ENCODE peak calls at places on chromosome 1, in eight cellular contexts. One of them, this sample, is unnamed.

GRCh38 chr1:169816617-169817016 is 21.9 kb upstream of the METTL18 start:
- DNase-seq in kidney glomerular epithelial cell: no peak
- DNase-seq in fibroblast of villous mesenchyme: no peak
- DNase-seq in activated T-cell treated with anti-CD3 and anti-CD28 coated beads, Interleukin-2, amount 50 U/mL, for 1 hour: no peak
- DNase-seq in left colon: no peak
- DNase-seq in mesothelial cell of epicardium: no peak
- DNase-seq in SW480: no peak
- DNase-seq in hepatic stellate cell: no peak
- DNase-seq in this sample: no peak

GRCh38 chr1:228150021-228150457 is 309 bp downstream of the GJC2 start:
- DNase-seq in hepatic stellate cell: no peak
- DNase-seq in fibroblast of villous mesenchyme: no peak
- DNase-seq in mesothelial cell of epicardium: no peak
- DNase-seq in activated T-cell treated with anti-CD3 and anti-CD28 coated beads, Interleukin-2, amount 50 U/mL, for 1 hour: peak; percentile 21
- DNase-seq in kidney glomerular epithelial cell: no peak
- DNase-seq in SW480: no peak
- DNase-seq in left colon: peak; percentile 11
- DNase-seq in this sample: no peak

GRCh38 chr1:212179394-212180076 is 105.7 kb upstream of the PPP2R5A start:
- DNase-seq in activated T-cell treated with anti-CD3 and anti-CD28 coated beads, Interleukin-2, amount 50 U/mL, for 1 hour: no peak
- DNase-seq in kidney glomerular epithelial cell: peak; percentile 22
- DNase-seq in fibroblast of villous mesenchyme: peak; percentile 73
- DNase-seq in hepatic stellate cell: peak; percentile 87
- DNase-seq in mesothelial cell of epicardium: no peak
- DNase-seq in left colon: no peak
- DNase-seq in SW480: peak; percentile 50
- DNase-seq in this sample: no peak

GRCh38 chr1:54926955-54927354 is 40.0 kb upstream of the DHCR24 start:
- DNase-seq in kidney glomerular epithelial cell: no peak
- DNase-seq in hepatic stellate cell: no peak
- DNase-seq in left colon: no peak
- DNase-seq in fibroblast of villous mesenchyme: no peak
- DNase-seq in SW480: no peak
- DNase-seq in mesothelial cell of epicardium: no peak
- DNase-seq in activated T-cell treated with anti-CD3 and anti-CD28 coated beads, Interleukin-2, amount 50 U/mL, for 1 hour: no peak
- DNase-seq in this sample: no peak

GRCh38 chr1:34640654-34641401 is 114.0 kb upstream of the GJB5 start:
- DNase-seq in SW480: no peak
- DNase-seq in fibroblast of villous mesenchyme: no peak
- DNase-seq in mesothelial cell of epicardium: no peak
- DNase-seq in hepatic stellate cell: no peak
- DNase-seq in kidney glomerular epithelial cell: no peak
- DNase-seq in activated T-cell treated with anti-CD3 and anti-CD28 coated beads, Interleukin-2, amount 50 U/mL, for 1 hour: no peak
- DNase-seq in left colon: no peak
- DNase-seq in this sample: no peak

GRCh38 chr1:100038401-100039306 is 68.9 kb downstream of the SLC35A3 start:
- DNase-seq in mesothelial cell of epicardium: peak; percentile 36
- DNase-seq in left colon: peak; percentile 78
- DNase-seq in SW480: peak; percentile 77
- DNase-seq in fibroblast of villous mesenchyme: peak; percentile 87
- DNase-seq in hepatic stellate cell: peak; percentile 55
- DNase-seq in activated T-cell treated with anti-CD3 and anti-CD28 coated beads, Interleukin-2, amount 50 U/mL, for 1 hour: peak; percentile 76
- DNase-seq in kidney glomerular epithelial cell: peak; percentile 47
- DNase-seq in this sample: peak; percentile 61

GRCh38 chr1:156476501-156477298 is 23.9 kb downstream of the MEF2D start:
- DNase-seq in left colon: no peak
- DNase-seq in activated T-cell treated with anti-CD3 and anti-CD28 coated beads, Interleukin-2, amount 50 U/mL, for 1 hour: no peak
- DNase-seq in mesothelial cell of epicardium: no peak
- DNase-seq in hepatic stellate cell: no peak
- DNase-seq in fibroblast of villous mesenchyme: peak; percentile 60
- DNase-seq in SW480: peak; percentile 30
- DNase-seq in kidney glomerular epithelial cell: peak; percentile 29
- DNase-seq in this sample: no peak

GRCh38 chr1:15559189-15559815 is 25.5 kb downstream of the AGMAT start:
- DNase-seq in hepatic stellate cell: no peak
- DNase-seq in kidney glomerular epithelial cell: no peak
- DNase-seq in fibroblast of villous mesenchyme: no peak
- DNase-seq in left colon: peak; percentile 38
- DNase-seq in mesothelial cell of epicardium: no peak
- DNase-seq in activated T-cell treated with anti-CD3 and anti-CD28 coated beads, Interleukin-2, amount 50 U/mL, for 1 hour: no peak
- DNase-seq in SW480: no peak
- DNase-seq in this sample: no peak

GRCh38 chr1:8137406-8138244 is 111.5 kb upstream of the ERRFI1 start:
- DNase-seq in fibroblast of villous mesenchyme: peak; percentile 98
- DNase-seq in mesothelial cell of epicardium: no peak
- DNase-seq in activated T-cell treated with anti-CD3 and anti-CD28 coated beads, Interleukin-2, amount 50 U/mL, for 1 hour: no peak
- DNase-seq in hepatic stellate cell: peak; percentile 89
- DNase-seq in left colon: no peak
- DNase-seq in SW480: peak; percentile 44
- DNase-seq in kidney glomerular epithelial cell: peak; percentile 86
- DNase-seq in this sample: peak; percentile 93

GRCh38 chr1:2046225-2046917 is 3.8 kb upstream of the PRKCZ start:
- DNase-seq in fibroblast of villous mesenchyme: peak; percentile 13
- DNase-seq in activated T-cell treated with anti-CD3 and anti-CD28 coated beads, Interleukin-2, amount 50 U/mL, for 1 hour: peak; percentile 49
- DNase-seq in mesothelial cell of epicardium: no peak
- DNase-seq in left colon: peak; percentile 90
- DNase-seq in SW480: peak; percentile 73
- DNase-seq in hepatic stellate cell: no peak
- DNase-seq in kidney glomerular epithelial cell: peak; percentile 39
- DNase-seq in this sample: peak; percentile 73

GRCh38 chr1:160607051-160608032 is 28.0 kb upstream of the CD84 start:
- DNase-seq in fibroblast of villous mesenchyme: peak; percentile 77
- DNase-seq in hepatic stellate cell: peak; percentile 35
- DNase-seq in mesothelial cell of epicardium: no peak
- DNase-seq in SW480: peak; percentile 74
- DNase-seq in left colon: peak; percentile 22
- DNase-seq in activated T-cell treated with anti-CD3 and anti-CD28 coated beads, Interleukin-2, amount 50 U/mL, for 1 hour: no peak
- DNase-seq in kidney glomerular epithelial cell: peak; percentile 67
- DNase-seq in this sample: peak; percentile 81